ENCODE peak calls at places on chromosomes 11 and 22, in eight cellular contexts. Z, O, P, X, B, U, N and S are unnamed samples.

GRCh38 chr11:70769106-70769505 is 370.8 kb downstream of the CTTN start:
- DNase-seq in Z (no peak), O (no peak), P (no peak), X (no peak), B (no peak), U (no peak), N (no peak), S (no peak)

GRCh38 chr11:64318694-64319420 is 936 bp downstream of the PRDX5 start:
- DNase-seq in Z (peak; percentile 49), O (no peak), P (no peak), X (no peak), B (no peak), U (no peak), N (no peak), S (no peak)

GRCh38 chr11:47280860-47281259 is 10.9 kb downstream of the MADD start:
- DNase-seq in Z (no peak), O (no peak), P (no peak), X (no peak), B (no peak), U (no peak), N (no peak), S (no peak)

GRCh38 chr22:36505998-36506635 is 723 bp downstream of the FOXRED2 start:
- DNase-seq in Z (no peak), O (no peak), P (no peak), X (no peak), B (no peak), U (no peak), N (no peak), S (no peak)

GRCh38 chr22:41544671-41545476 is 604 bp upstream of the POLR3H start:
- DNase-seq in Z (no peak), O (peak; percentile 38), P (no peak), X (no peak), B (no peak), U (no peak), N (no peak), S (no peak)

GRCh38 chr11:20599424-20600346 is at the start of gene SLC6A5:
- DNase-seq in Z (no peak), O (peak; percentile 21), P (peak; percentile 30), X (no peak), B (no peak), U (no peak), N (no peak), S (no peak)

GRCh38 chr11:34213366-34213765 is 107.9 kb downstream of the NAT10 start:
- DNase-seq in Z (no peak), O (no peak), P (no peak), X (no peak), B (no peak), U (no peak), N (no peak), S (no peak)

GRCh38 chr22:44735518-44736428 is 16.6 kb upstream of the ARHGAP8 start:
- DNase-seq in Z (peak; percentile 83), O (peak; percentile 70), P (peak; percentile 71), X (peak; percentile 89), B (peak; percentile 51), U (no peak), N (peak; percentile 86), S (peak; percentile 89)

GRCh38 chr22:39997939-39998726 is 3.4 kb downstream of the FAM83F start:
- DNase-seq in Z (peak; percentile 96), O (no peak), P (peak; percentile 86), X (peak; percentile 88), B (no peak), U (no peak), N (no peak), S (peak; percentile 78)

GRCh38 chr22:46070722-46071450 is 79.4 kb upstream of the PPARA start:
- DNase-seq in Z (peak; percentile 45), O (peak; percentile 78), P (peak; percentile 62), X (peak; percentile 68), B (no peak), U (peak; percentile 84), N (peak; percentile 80), S (no peak)

GRCh38 chr11:19352736-19353110 is 112.0 kb upstream of the E2F8 start:
- DNase-seq in Z (no peak), O (no peak), P (no peak), X (no peak), B (no peak), U (no peak), N (no peak), S (no peak)

GRCh38 chr22:40922484-40923303 is 28.5 kb upstream of the RBX1 start:
- DNase-seq in Z (no peak), O (peak; percentile 72), P (no peak), X (no peak), B (peak; percentile 16), U (no peak), N (no peak), S (no peak)

GRCh38 chr11:33674035-33674814 is 26.4 kb downstream of the C11orf91 start:
- DNase-seq in Z (no peak), O (no peak), P (no peak), X (no peak), B (no peak), U (no peak), N (no peak), S (no peak)

GRCh38 chr11:102135256-102135655 is 25.0 kb downstream of the YAP1 start:
- DNase-seq in Z (no peak), O (no peak), P (no peak), X (no peak), B (no peak), U (no peak), N (no peak), S (no peak)

GRCh38 chr11:32440372-32440888 is 5.1 kb upstream of the WT1 start:
- DNase-seq in Z (no peak), O (no peak), P (no peak), X (no peak), B (no peak), U (no peak), N (no peak), S (no peak)

GRCh38 chr11:32438883-32439487 is 3.6 kb upstream of the WT1 start:
- DNase-seq in Z (no peak), O (no peak), P (no peak), X (no peak), B (no peak), U (no peak), N (no peak), S (no peak)

GRCh38 chr11:32438346-32438882 is 3.1 kb upstream of the WT1 start:
- DNase-seq in Z (no peak), O (no peak), P (no peak), X (no peak), B (no peak), U (no peak), N (no peak), S (no peak)

GRCh38 chr11:32440920-32441319 is 5.6 kb upstream of the WT1 start:
- DNase-seq in Z (no peak), O (no peak), P (no peak), X (no peak), B (no peak), U (no peak), N (no peak), S (no peak)

DNA sequence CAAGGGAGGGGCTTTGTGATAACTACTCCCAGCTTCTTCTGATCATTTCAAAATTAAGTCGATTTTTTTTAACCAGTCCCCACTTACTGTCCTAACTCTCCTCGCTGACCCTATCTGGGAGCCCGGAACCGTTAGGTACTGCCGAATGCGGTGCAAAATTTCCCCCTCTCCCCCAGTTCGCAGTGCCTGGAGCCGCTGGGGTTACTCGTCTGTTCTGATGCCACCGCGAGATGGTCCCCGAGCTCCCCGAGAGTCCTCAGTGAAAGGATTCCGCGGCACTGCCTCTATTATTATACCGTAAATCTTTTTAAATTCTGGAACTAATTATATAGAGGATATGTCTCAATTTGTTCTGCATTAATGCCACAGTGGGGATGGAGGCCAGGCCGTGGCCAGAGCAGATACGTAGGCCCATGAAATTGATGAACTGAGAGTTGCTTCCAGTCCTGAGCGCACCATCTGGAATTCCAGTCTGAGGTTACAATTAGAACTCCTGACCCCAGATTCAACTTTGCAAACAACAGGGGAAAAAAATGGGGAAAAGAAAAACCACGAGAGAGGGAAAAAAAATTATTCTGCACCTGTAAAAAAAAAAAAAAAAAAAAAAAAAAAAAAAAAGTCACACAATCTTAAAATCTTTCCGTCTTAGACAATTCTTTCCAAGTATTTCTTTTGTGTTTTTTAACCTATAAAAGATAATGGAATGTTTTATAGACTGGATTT is 4.3 kb upstream of the WT1 start:
- DNase-seq in Z (no peak), O (no peak), P (no peak), X (no peak), B (no peak), U (no peak), N (no peak), S (no peak)
- H3K4me3 ChIP-seq in Z (no peak overlapping the region), O (no peak overlapping the region), P (no peak overlapping the region), X (no peak overlapping the region), B (no peak overlapping the region), U (no peak overlapping the region), N (no peak overlapping the region), S (no peak overlapping the region)

GRCh38 chr11:68049509-68050370 is 10.9 kb downstream of the TCIRG1 start:
- DNase-seq in Z (no peak), O (no peak), P (peak; percentile 80), X (no peak), B (no peak), U (peak; percentile 41), N (no peak), S (no peak)
- TF ChIP-seq CTCF in Z (peak; percentile 9), O (no peak), P (no peak), X (no peak), B (no peak), U (no peak), N (no peak), S (no peak)

DNA sequence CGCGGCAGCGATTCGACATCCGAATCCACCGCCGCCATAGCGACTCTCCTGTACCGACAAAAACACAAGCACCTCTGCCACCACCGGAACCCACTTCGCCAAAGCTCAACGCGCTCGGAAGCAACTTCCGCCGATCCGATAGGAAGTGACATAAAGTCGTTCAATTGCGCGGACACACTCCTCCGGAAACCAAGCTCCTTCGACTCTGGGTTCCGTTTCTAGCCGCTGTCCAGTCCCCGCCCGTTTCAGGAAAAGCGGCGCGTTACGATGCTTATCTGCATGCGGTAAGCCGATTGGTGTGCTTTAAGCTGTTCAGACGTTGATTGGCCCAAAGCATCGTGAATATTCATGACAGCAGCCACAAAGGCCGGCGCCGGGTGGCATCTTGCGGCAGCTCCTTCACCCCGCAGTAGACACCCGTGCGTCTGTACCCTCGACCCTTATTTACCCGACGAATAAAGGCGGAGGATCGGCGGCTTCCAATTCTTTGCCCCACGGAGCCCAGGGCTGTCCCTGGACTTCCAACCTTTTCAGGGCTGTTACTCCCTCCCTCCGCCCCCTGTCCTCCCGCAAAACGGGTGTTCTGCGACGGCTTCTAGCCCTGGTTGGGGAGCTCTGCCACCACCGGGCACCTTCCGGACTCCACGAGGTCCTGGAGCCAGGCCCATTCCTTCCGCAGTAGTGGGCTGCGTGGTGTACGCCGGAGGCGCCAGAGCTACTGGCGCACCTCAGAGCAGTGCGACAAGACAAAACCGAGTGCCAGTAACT is at the start of gene TUT1:
- DNase-seq in Z (peak; percentile 97), O (peak; percentile 99), P (peak; percentile 97), X (peak; percentile 98), B (peak; percentile 98), U (peak; percentile 97), N (peak; percentile 96), S (peak; percentile 96)
- H3K4me3 ChIP-seq in Z (peak within 1 kb of the TSS; percentile 59), O (peak within 1 kb of the TSS; percentile 69), P (peak within 1 kb of the TSS; percentile 88), X (peak within 1 kb of the TSS; percentile 54), B (peak within 1 kb of the TSS; percentile 67), U (peak within 1 kb of the TSS; percentile 75), N (peak within 1 kb of the TSS; percentile 90), S (peak within 1 kb of the TSS; percentile 47)

GRCh38 chr11:5983443-5983842 is 3.3 kb downstream of the OR52L1 start:
- DNase-seq in Z (no peak), O (no peak), P (no peak), X (no peak), B (no peak), U (no peak), N (no peak), S (no peak)
- TF ChIP-seq CTCF in Z (no peak), O (no peak), P (no peak), X (no peak), B (no peak), U (no peak), N (no peak), S (no peak)